ENCODE peak calls at places on chromosomes 3 and 15, in six cellular contexts. J, T, R, O, S and Z are unnamed samples.

GRCh38 chr15:41940441-41940857 is 31.9 kb downstream of the EHD4 start:
- DNase-seq in T (no peak), R (no peak), S (peak), J (no peak), O (peak), Z (no peak)

GRCh38 chr3:153097213-153097612 is 64.8 kb upstream of the RAP2B start:
- DNase-seq in T (no peak), S (no peak), R (peak), O (no peak), J (no peak), Z (no peak)

GRCh38 chr3:139672247-139672646 is 5.5 kb downstream of the NMNAT3 start:
- DNase-seq in T (no peak), R (no peak), O (no peak), J (no peak), S (no peak), Z (no peak)

GRCh38 chr3:140242818-140243276 is 307.9 kb downstream of the CLSTN2 start:
- DNase-seq in T (no peak), O (no peak), R (no peak), J (no peak), S (peak), Z (no peak)

GRCh38 chr3:128435561-128435960 is 31.1 kb downstream of the DNAJB8 start:
- DNase-seq in T (no peak), J (no peak), O (no peak), R (no peak), S (no peak), Z (no peak)

GRCh38 chr3:149967067-149967685 is 3.5 kb downstream of the PFN2 start:
- DNase-seq in R (no peak), O (no peak), S (peak), J (no peak), T (no peak), Z (no peak)

GRCh38 chr15:63945838-63946298 is 100.4 kb downstream of the DAPK2 start:
- DNase-seq in R (peak), O (no peak), J (no peak), S (no peak), T (no peak), Z (no peak)

GRCh38 chr3:13280856-13281656 is 139.1 kb downstream of the NUP210 start:
- DNase-seq in R (no peak), J (no peak), S (no peak), O (no peak), T (no peak), Z (no peak)

GRCh38 chr3:31472479-31473390 is 60.0 kb upstream of the STT3B start:
- DNase-seq in T (no peak), O (no peak), S (peak), R (no peak), J (no peak), Z (no peak)

GRCh38 chr15:36449084-36449661 is 130.3 kb upstream of the CDIN1 start:
- DNase-seq in O (no peak), T (no peak), S (no peak), J (no peak), R (peak), Z (no peak)

GRCh38 chr3:191568206-191568605 is 107.2 kb downstream of the PYDC2 start:
- DNase-seq in T (no peak), J (no peak), O (no peak), R (no peak), S (no peak), Z (no peak)

GRCh38 chr15:44289352-44289790 is 852 bp downstream of the GOLM2 start:
- DNase-seq in J (no peak), O (no peak), R (no peak), S (no peak), T (no peak), Z (no peak)

GRCh38 chr15:74129411-74130088 is 836 bp upstream of the ISLR2 start:
- DNase-seq in R (no peak), J (no peak), S (no peak), O (no peak), T (no peak), Z (no peak)

DNA sequence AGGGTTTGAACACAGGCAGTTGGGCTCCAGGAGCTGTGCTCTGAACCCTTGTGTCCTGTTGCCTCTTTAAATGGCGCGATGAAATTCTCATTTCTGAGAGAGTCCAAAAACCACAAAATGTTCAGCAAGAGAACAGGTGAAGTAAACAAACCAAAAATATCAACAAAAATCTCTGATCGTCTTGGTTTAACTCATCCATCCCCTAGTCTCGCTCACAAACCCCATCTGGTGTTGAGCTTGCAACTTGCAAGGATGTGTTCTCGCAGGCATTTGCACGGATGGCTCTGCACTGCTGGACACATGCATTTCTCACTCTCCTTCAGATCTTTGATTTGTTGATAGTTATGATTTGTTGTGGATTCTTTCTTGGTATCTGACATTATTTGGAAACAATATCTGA is 31.1 kb downstream of the FAH start:
- DNase-seq in J (no peak), O (no peak), R (no peak), S (no peak), T (no peak), Z (no peak)
- TF ChIP-seq CTCF in J (no peak), O (no peak), R (no peak), S (no peak), T (no peak), Z (no peak)

DNA sequence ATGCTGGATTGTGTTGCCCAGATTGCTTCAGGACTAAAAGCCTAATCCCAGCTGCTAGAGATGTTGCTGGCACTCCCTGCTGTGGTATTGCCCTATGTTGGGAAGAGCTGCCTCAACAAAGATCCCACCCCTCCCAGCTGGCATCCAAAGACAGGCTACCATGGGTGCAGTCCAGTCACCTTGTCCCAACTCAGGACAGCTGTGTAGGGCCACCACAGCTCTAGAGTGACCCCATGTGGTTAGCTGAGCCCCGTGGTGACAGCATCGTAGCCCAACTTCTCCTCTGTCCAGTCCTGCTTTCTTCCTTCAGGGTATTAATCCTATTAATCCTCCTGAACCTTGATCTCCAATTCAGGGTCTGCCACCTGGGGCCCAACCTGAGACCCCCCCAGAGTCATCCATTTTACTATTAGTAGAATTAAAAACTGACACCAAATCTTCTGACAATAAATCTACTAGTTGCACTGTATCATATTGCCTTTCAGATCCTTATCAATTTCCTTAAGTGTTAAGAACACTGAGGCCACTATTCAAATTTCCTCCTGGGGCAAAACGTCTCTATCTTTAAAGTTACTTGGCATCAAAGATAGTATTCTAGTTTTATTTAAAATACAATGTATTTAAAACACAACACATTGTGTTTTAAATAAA is 83.5 kb downstream of the AQP9 start:
- DNase-seq in T (peak), R (peak), J (no peak), S (peak), O (no peak), Z (no peak)
- TF ChIP-seq CTCF in T (no peak), R (peak), J (no peak), S (peak), O (peak), Z (peak)

DNA sequence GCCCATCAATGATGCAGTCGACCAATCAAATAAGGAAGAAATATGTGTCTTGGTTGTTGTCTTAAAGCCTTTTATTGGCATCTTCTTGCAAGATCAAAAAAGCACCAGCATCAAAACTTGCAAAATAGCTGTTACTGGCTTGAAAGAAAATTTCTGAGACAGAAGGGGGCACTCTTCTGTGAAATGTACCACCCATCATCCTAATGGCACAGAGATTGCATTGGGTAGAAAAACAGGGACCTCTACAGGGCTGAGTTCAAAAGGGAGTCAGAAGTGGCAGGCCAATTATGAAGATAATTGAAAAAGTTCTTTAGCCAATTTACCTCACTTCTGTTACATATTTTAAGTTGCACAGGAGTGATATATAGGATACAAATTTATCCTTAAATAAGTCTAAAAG is 122.3 kb upstream of the GPR149 start:
- DNase-seq in S (no peak), O (no peak), R (no peak), T (no peak), J (no peak), Z (no peak)
- TF ChIP-seq CTCF in S (no peak), O (peak), R (no peak), T (no peak), J (no peak), Z (peak)

GRCh38 chr3:57152761-57153160 is 12.4 kb downstream of the IL17RD start:
- DNase-seq in R (no peak), J (no peak), S (no peak), O (no peak), T (no peak), Z (no peak)

GRCh38 chr3:57150097-57150496 is 15.1 kb downstream of the IL17RD start:
- DNase-seq in O (no peak), T (no peak), R (no peak), S (no peak), J (no peak), Z (no peak)

GRCh38 chr3:57151021-57151449 is 14.1 kb downstream of the IL17RD start:
- DNase-seq in J (no peak), S (peak), O (no peak), T (no peak), R (no peak), Z (no peak)

GRCh38 chr3:57154470-57154869 is 10.7 kb downstream of the IL17RD start:
- DNase-seq in O (no peak), R (no peak), T (no peak), J (no peak), S (no peak), Z (no peak)

GRCh38 chr3:57152150-57152549 is 13.0 kb downstream of the IL17RD start:
- DNase-seq in J (peak), R (no peak), T (no peak), O (no peak), S (no peak), Z (no peak)
- TF ChIP-seq CTCF in J (no peak), R (no peak), T (no peak), O (no peak), S (peak), Z (no peak)

GRCh38 chr3:186787642-186788481 is 4.5 kb downstream of the EIF4A2 start:
- DNase-seq in J (no peak), S (no peak), R (no peak), T (no peak), O (no peak), Z (no peak)

GRCh38 chr3:186786810-186787375 is 3.5 kb downstream of the EIF4A2 start:
- DNase-seq in T (no peak), R (no peak), S (no peak), J (no peak), O (no peak), Z (no peak)

GRCh38 chr3:186788482-186789370 is 5.3 kb downstream of the EIF4A2 start:
- DNase-seq in J (no peak), S (no peak), O (no peak), R (no peak), T (no peak), Z (no peak)

GRCh38 chr3:186789554-186790260 is 6.3 kb downstream of the EIF4A2 start:
- DNase-seq in O (no peak), J (no peak), S (no peak), R (no peak), T (no peak), Z (no peak)

GRCh38 chr3:186790261-186790981 is 7.0 kb downstream of the EIF4A2 start:
- DNase-seq in T (no peak), R (no peak), O (no peak), J (no peak), S (peak), Z (no peak)
- TF ChIP-seq CTCF in T (no peak), R (no peak), O (peak), J (no peak), S (peak), Z (no peak)